ENCODE peak calls at places on chromosomes 6 and 20, in six cellular contexts. D, X, K, I, F and U are unnamed samples.

GRCh38 chr6:79421707-79422484 is 115.3 kb downstream of the LCA5 start:
- DNase-seq in D (peak), X (no peak), K (peak), I (peak), F (peak), U (no peak)

GRCh38 chr20:3173582-3174441 is 463 bp upstream of the LZTS3 start:
- DNase-seq in D (peak), X (peak), K (peak), I (peak), F (peak), U (peak)

GRCh38 chr20:48425776-48426175 is 402.0 kb downstream of the PREX1 start:
- DNase-seq in D (no peak), X (no peak), K (no peak), I (no peak), F (no peak), U (no peak)

GRCh38 chr20:22692119-22692475 is 107.7 kb upstream of the FOXA2 start:
- DNase-seq in D (no peak), X (no peak), K (no peak), I (no peak), F (no peak), U (no peak)

GRCh38 chr20:24968278-24968677 is 19.2 kb downstream of the CST7 start:
- DNase-seq in D (peak), X (no peak), K (no peak), I (no peak), F (no peak), U (peak)

GRCh38 chr6:80217799-80218198 is 111.3 kb downstream of the BCKDHB start:
- DNase-seq in D (no peak), X (no peak), K (no peak), I (no peak), F (no peak), U (no peak)

GRCh38 chr6:24448828-24449525 is 40.4 kb downstream of the GPLD1 start:
- DNase-seq in D (no peak), X (no peak), K (no peak), I (no peak), F (no peak), U (no peak)

GRCh38 chr20:10109621-10110020 is 74.8 kb downstream of the ANKEF1 start:
- DNase-seq in D (no peak), X (no peak), K (no peak), I (peak), F (no peak), U (no peak)

GRCh38 chr6:121608270-121608669 is 172.8 kb downstream of the GJA1 start:
- DNase-seq in D (no peak), X (no peak), K (no peak), I (no peak), F (no peak), U (no peak)